ENCODE peak calls at places on chromosomes 1 and 21, in seven cellular contexts. One of them, this sample, is unnamed.
A peak's percentile ranks its signal among the peaks of the same experiment; 100 is the strongest.

GRCh38 chr1:244239261-244239770 is 188.2 kb downstream of the ZBTB18 start:
- DNase-seq in tibial artery: no peak
- DNase-seq in tibial nerve: no peak
- DNase-seq in psoas muscle: no peak
- DNase-seq in H7: no peak
- DNase-seq in upper lobe of right lung: no peak
- DNase-seq in PC-3: no peak
- DNase-seq in this sample: no peak

GRCh38 chr1:154062309-154062708 is 71.7 kb downstream of the RPS27 start:
- DNase-seq in psoas muscle: no peak
- DNase-seq in PC-3: no peak
- DNase-seq in tibial nerve: no peak
- DNase-seq in tibial artery: no peak
- DNase-seq in upper lobe of right lung: no peak
- DNase-seq in H7: no peak
- DNase-seq in this sample: no peak

GRCh38 chr1:204752688-204753040 is 67.1 kb upstream of the LRRN2 start:
- DNase-seq in tibial artery: no peak
- DNase-seq in psoas muscle: no peak
- DNase-seq in upper lobe of right lung: no peak
- DNase-seq in PC-3: no peak
- DNase-seq in tibial nerve: no peak
- DNase-seq in H7: no peak
- DNase-seq in this sample: no peak

GRCh38 chr1:81799939-81800740 is 594 bp upstream of the ADGRL2 start:
- DNase-seq in H7: peak; percentile 82
- DNase-seq in tibial nerve: peak; percentile 46
- DNase-seq in psoas muscle: peak; percentile 54
- DNase-seq in PC-3: no peak
- DNase-seq in upper lobe of right lung: peak; percentile 61
- DNase-seq in tibial artery: peak; percentile 50
- DNase-seq in this sample: peak; percentile 85

GRCh38 chr1:26035203-26035958 is 10.5 kb downstream of the SLC30A2 start:
- DNase-seq in tibial nerve: peak; percentile 94
- DNase-seq in upper lobe of right lung: peak; percentile 97
- DNase-seq in tibial artery: peak; percentile 97
- DNase-seq in H7: peak; percentile 100
- DNase-seq in psoas muscle: peak; percentile 94
- DNase-seq in PC-3: peak; percentile 89
- DNase-seq in this sample: peak; percentile 89

GRCh38 chr1:236081546-236082227 is 16.8 kb upstream of the NID1 start:
- DNase-seq in upper lobe of right lung: no peak
- DNase-seq in H7: no peak
- DNase-seq in psoas muscle: no peak
- DNase-seq in tibial nerve: no peak
- DNase-seq in PC-3: peak; percentile 4
- DNase-seq in tibial artery: no peak
- DNase-seq in this sample: no peak

GRCh38 chr1:210603123-210603522 is 274.4 kb downstream of the HHAT start:
- DNase-seq in upper lobe of right lung: no peak
- DNase-seq in tibial artery: no peak
- DNase-seq in tibial nerve: no peak
- DNase-seq in psoas muscle: no peak
- DNase-seq in H7: no peak
- DNase-seq in PC-3: no peak
- DNase-seq in this sample: no peak

GRCh38 chr1:86951430-86951829 is 37.0 kb downstream of the HS2ST1 start:
- DNase-seq in tibial artery: no peak
- DNase-seq in H7: no peak
- DNase-seq in PC-3: no peak
- DNase-seq in upper lobe of right lung: no peak
- DNase-seq in psoas muscle: no peak
- DNase-seq in tibial nerve: no peak
- DNase-seq in this sample: no peak

GRCh38 chr1:33219886-33220661 is 36.2 kb upstream of the ZNF362 start:
- DNase-seq in psoas muscle: no peak
- DNase-seq in PC-3: peak; percentile 94
- DNase-seq in tibial artery: no peak
- DNase-seq in tibial nerve: no peak
- DNase-seq in H7: no peak
- DNase-seq in upper lobe of right lung: no peak
- DNase-seq in this sample: no peak

GRCh38 chr1:6123083-6123482 is 57.0 kb downstream of the CHD5 start:
- DNase-seq in tibial nerve: no peak
- DNase-seq in psoas muscle: no peak
- DNase-seq in H7: no peak
- DNase-seq in tibial artery: no peak
- DNase-seq in PC-3: no peak
- DNase-seq in upper lobe of right lung: peak; percentile 48
- DNase-seq in this sample: no peak

GRCh38 chr1:84949664-84950063 is 47.2 kb downstream of the MCOLN2 start:
- DNase-seq in H7: no peak
- DNase-seq in upper lobe of right lung: no peak
- DNase-seq in tibial nerve: no peak
- DNase-seq in tibial artery: no peak
- DNase-seq in psoas muscle: no peak
- DNase-seq in PC-3: no peak
- DNase-seq in this sample: no peak

GRCh38 chr1:99503276-99503747 is 142.6 kb upstream of the PALMD start:
- DNase-seq in tibial artery: no peak
- DNase-seq in tibial nerve: peak; percentile 26
- DNase-seq in upper lobe of right lung: no peak
- DNase-seq in psoas muscle: no peak
- DNase-seq in H7: no peak
- DNase-seq in PC-3: no peak
- DNase-seq in this sample: peak; percentile 89

GRCh38 chr1:56820755-56821461 is 1.7 kb upstream of the FYB2 start:
- DNase-seq in tibial nerve: peak; percentile 80
- DNase-seq in H7: peak; percentile 81
- DNase-seq in psoas muscle: peak; percentile 79
- DNase-seq in tibial artery: peak; percentile 73
- DNase-seq in PC-3: peak; percentile 89
- DNase-seq in upper lobe of right lung: peak; percentile 88
- DNase-seq in this sample: peak; percentile 78

GRCh38 chr21:29787011-29787909 is 152.5 kb downstream of the GRIK1 start:
- DNase-seq in psoas muscle: no peak
- DNase-seq in tibial artery: no peak
- DNase-seq in H7: no peak
- DNase-seq in tibial nerve: no peak
- DNase-seq in upper lobe of right lung: no peak
- DNase-seq in PC-3: no peak
- DNase-seq in this sample: no peak

GRCh38 chr1:38708701-38709258 is 150.8 kb downstream of the RRAGC start:
- DNase-seq in upper lobe of right lung: no peak
- DNase-seq in tibial nerve: no peak
- DNase-seq in PC-3: no peak
- DNase-seq in H7: peak; percentile 25
- DNase-seq in tibial artery: no peak
- DNase-seq in psoas muscle: no peak
- DNase-seq in this sample: no peak

GRCh38 chr1:241985787-241986186 is 13.1 kb downstream of the MAP1LC3C start:
- DNase-seq in H7: peak; percentile 69
- DNase-seq in tibial artery: no peak
- DNase-seq in tibial nerve: peak; percentile 30
- DNase-seq in psoas muscle: no peak
- DNase-seq in PC-3: peak; percentile 79
- DNase-seq in upper lobe of right lung: no peak
- DNase-seq in this sample: peak; percentile 45

DNA sequence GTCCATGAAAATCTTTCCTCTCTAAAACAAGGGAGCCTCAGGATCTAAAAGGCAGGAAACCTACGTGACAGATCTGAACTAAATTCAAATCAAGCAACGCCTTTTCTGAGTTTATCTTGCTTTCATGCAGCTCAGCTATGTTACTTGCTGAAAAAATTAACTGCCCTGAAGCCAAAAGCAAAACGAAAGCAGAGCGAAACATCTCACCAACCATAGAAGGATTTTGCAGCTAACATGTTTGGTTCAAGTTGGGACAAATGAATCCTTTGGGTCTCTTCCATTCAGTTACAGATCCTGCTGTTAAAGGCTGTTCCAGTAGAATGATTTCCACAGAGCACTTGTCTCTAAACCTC is 488 bp downstream of the SLC2A5 start:
- DNase-seq in tibial nerve: no peak
- DNase-seq in tibial artery: no peak
- DNase-seq in PC-3: no peak
- DNase-seq in psoas muscle: no peak
- DNase-seq in H7: no peak
- DNase-seq in upper lobe of right lung: no peak
- DNase-seq in this sample: no peak
- H3K4me3 ChIP-seq in tibial nerve: peak overlapping the region; percentile 35
- H3K4me3 ChIP-seq in tibial artery: peak overlapping the region; percentile 18
- H3K4me3 ChIP-seq in PC-3: no peak overlapping the region
- H3K4me3 ChIP-seq in psoas muscle: peak overlapping the region; percentile 37
- H3K4me3 ChIP-seq in H7: no peak overlapping the region
- H3K4me3 ChIP-seq in upper lobe of right lung: peak overlapping the region; percentile 6
- H3K4me3 ChIP-seq in this sample: no peak overlapping the region

DNA sequence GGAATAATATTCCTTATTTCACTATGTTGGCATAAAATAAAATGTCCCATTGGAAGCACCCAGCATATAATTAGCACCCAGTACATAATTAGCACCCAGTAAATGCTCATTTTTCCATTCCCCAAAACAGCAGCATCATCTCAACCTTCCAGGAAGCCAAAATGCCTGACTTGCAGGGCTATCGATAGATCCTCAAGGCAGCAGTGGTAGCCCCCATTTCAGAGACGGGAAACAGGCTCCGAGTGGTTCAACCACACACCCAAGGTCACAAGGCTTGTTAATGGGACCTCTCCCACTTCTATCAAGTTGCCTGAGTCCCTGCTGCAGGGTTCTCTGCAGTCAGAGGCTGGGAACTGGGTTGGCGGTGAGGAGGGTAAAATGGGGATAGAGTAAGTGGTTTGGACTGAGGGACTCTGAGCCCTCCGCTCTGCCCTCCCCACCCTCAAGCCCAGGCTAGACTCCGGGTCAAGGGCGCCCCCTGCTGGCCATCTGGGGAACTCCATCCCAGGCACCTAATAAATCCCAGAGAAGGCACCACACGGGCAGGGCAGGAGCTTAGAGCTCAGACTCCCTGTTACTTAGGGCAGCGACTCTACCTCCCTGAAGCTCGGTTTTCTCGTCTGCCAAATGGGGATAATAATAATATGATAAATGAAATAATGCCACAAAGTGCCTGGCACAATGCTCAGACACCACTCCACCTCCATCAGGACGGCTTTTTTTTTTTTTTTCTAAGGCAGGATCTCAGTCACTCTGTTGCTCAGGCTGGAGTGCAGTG is 21.9 kb upstream of the LAPTM5 start:
- DNase-seq in tibial artery: peak; percentile 79
- DNase-seq in upper lobe of right lung: peak; percentile 92
- DNase-seq in H7: peak; percentile 97
- DNase-seq in tibial nerve: peak; percentile 96
- DNase-seq in PC-3: peak; percentile 85
- DNase-seq in psoas muscle: peak; percentile 84
- DNase-seq in this sample: peak; percentile 70
- H3K4me3 ChIP-seq in tibial artery: no peak overlapping the region
- H3K4me3 ChIP-seq in upper lobe of right lung: no peak overlapping the region
- H3K4me3 ChIP-seq in H7: no peak overlapping the region
- H3K4me3 ChIP-seq in tibial nerve: no peak overlapping the region
- H3K4me3 ChIP-seq in PC-3: no peak overlapping the region
- H3K4me3 ChIP-seq in psoas muscle: no peak overlapping the region
- H3K4me3 ChIP-seq in this sample: no peak overlapping the region

DNA sequence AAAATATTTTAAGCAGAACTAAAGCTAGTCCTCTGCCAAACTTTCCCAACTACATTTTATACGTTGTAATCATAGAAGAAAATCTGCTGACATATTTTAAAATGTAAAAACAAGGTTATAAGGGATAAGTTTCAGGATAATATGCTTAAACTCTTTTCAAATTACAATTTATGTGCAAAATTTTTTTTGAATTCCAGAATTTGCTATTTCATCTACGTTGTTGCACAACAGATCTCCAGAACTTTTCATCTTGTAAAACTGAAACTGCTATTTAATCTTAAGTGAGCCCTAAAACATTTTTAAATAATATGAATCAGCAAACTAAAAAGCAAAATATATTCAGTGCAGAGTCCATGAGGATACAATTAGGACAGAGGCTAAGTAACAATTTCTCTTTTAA is 5.9 kb downstream of the EDEM3 start:
- DNase-seq in upper lobe of right lung: no peak
- DNase-seq in psoas muscle: no peak
- DNase-seq in tibial artery: no peak
- DNase-seq in PC-3: no peak
- DNase-seq in tibial nerve: no peak
- DNase-seq in H7: no peak
- DNase-seq in this sample: peak; percentile 3
- H3K4me3 ChIP-seq in upper lobe of right lung: no peak overlapping the region
- H3K4me3 ChIP-seq in psoas muscle: no peak overlapping the region
- H3K4me3 ChIP-seq in tibial artery: no peak overlapping the region
- H3K4me3 ChIP-seq in PC-3: no peak overlapping the region
- H3K4me3 ChIP-seq in tibial nerve: no peak overlapping the region
- H3K4me3 ChIP-seq in H7: no peak overlapping the region
- H3K4me3 ChIP-seq in this sample: no peak overlapping the region

DNA sequence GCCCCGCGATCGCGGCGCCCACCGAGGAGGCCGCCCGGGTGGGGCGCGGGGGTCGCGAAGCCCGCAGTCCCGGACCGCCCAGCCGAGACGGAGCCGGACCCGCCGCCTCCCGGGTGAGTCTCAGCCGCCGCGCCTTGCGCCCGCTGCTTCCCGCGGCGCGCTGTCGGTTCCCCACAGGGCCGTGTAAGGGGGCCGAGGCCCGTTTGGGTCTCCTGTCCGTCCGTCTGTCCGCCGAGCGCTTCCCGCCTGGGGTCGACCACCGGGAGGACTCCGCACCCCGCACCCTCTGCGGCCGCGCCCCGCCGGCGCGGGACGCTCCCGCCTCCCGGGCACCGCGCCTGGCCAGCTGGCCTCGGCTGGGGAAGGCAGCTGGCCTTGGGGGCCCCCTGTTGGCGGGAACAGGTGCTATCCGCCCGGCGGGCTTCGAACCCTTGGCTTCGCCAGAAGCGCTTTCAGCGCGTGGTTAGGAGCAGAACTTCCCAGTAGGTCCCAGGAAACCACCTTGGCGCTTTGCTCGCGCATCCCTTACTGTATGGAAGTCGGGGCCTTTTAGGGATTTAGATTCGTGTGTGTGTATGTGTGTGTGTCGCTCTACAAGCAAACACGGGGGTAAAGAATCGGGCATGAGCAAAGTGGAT is 414 bp downstream of the TMEM51 start:
- DNase-seq in PC-3: peak; percentile 69
- DNase-seq in tibial nerve: no peak
- DNase-seq in tibial artery: no peak
- DNase-seq in psoas muscle: peak; percentile 66
- DNase-seq in H7: peak; percentile 90
- DNase-seq in upper lobe of right lung: peak; percentile 86
- DNase-seq in this sample: peak; percentile 64
- H3K4me3 ChIP-seq in PC-3: peak overlapping the region; percentile 76
- H3K4me3 ChIP-seq in tibial nerve: peak overlapping the region; percentile 76
- H3K4me3 ChIP-seq in tibial artery: peak overlapping the region; percentile 87
- H3K4me3 ChIP-seq in psoas muscle: peak overlapping the region; percentile 61
- H3K4me3 ChIP-seq in H7: peak overlapping the region; percentile 85
- H3K4me3 ChIP-seq in upper lobe of right lung: peak overlapping the region; percentile 59
- H3K4me3 ChIP-seq in this sample: peak overlapping the region; percentile 63

GRCh38 chr1:7449750-7450149 is 321.3 kb upstream of the VAMP3 start:
- DNase-seq in upper lobe of right lung: no peak
- DNase-seq in PC-3: no peak
- DNase-seq in tibial artery: no peak
- DNase-seq in tibial nerve: no peak
- DNase-seq in psoas muscle: no peak
- DNase-seq in H7: no peak
- DNase-seq in this sample: no peak
- H3K4me3 ChIP-seq in upper lobe of right lung: no peak overlapping the region
- H3K4me3 ChIP-seq in PC-3: no peak overlapping the region
- H3K4me3 ChIP-seq in tibial artery: no peak overlapping the region
- H3K4me3 ChIP-seq in tibial nerve: no peak overlapping the region
- H3K4me3 ChIP-seq in psoas muscle: no peak overlapping the region
- H3K4me3 ChIP-seq in H7: no peak overlapping the region
- H3K4me3 ChIP-seq in this sample: no peak overlapping the region

GRCh38 chr1:231417503-231417902 is 4.6 kb downstream of the EGLN1 start:
- DNase-seq in PC-3: no peak
- DNase-seq in tibial nerve: no peak
- DNase-seq in H7: no peak
- DNase-seq in psoas muscle: no peak
- DNase-seq in upper lobe of right lung: no peak
- DNase-seq in tibial artery: no peak
- DNase-seq in this sample: no peak
- H3K4me3 ChIP-seq in PC-3: peak overlapping the region; percentile 85
- H3K4me3 ChIP-seq in tibial nerve: peak overlapping the region; percentile 91
- H3K4me3 ChIP-seq in H7: no peak overlapping the region
- H3K4me3 ChIP-seq in psoas muscle: peak overlapping the region; percentile 91
- H3K4me3 ChIP-seq in upper lobe of right lung: peak overlapping the region; percentile 9
- H3K4me3 ChIP-seq in tibial artery: peak overlapping the region; percentile 94
- H3K4me3 ChIP-seq in this sample: peak overlapping the region; percentile 67